ENCODE peak calls at places on chromosomes 12 and 14, in five cellular contexts. B is activated gamma-delta T cell treated with anti-CD3 and anti-CD28 coated beads, Interleukin-2, amount 50 U/mL, for 16 hours; I is naive B cell; V is activated CD4-positive, alpha-beta memory T cell treated with anti-CD3 and anti-CD28 coated beads, Interleukin-2, amount 10 ng/mL, durations not matched to agents 7 days and 5 days; F is dorsolateral prefrontal cortex. Q is an unnamed sample.

GRCh38 chr12:26546535-26547314 is 286.3 kb downstream of the ITPR2 start:
- DNase-seq in B (no peak), I (no peak), V (no peak), F (no peak), Q (no peak)

GRCh38 chr14:51680031-51680430 is 28.3 kb downstream of the FRMD6 start:
- DNase-seq in B (no peak), I (no peak), V (no peak), F (no peak), Q (no peak)

GRCh38 chr12:122471324-122472226 is 29.2 kb downstream of the ZCCHC8 start:
- DNase-seq in B (no peak), I (peak), V (no peak), F (no peak), Q (peak)

GRCh38 chr14:24032727-24033418 is 18.9 kb upstream of the CARMIL3 start:
- DNase-seq in B (no peak), I (no peak), V (no peak), F (no peak), Q (no peak)

GRCh38 chr14:100634026-100634425 is 46.8 kb upstream of the BEGAIN start:
- DNase-seq in B (no peak), I (no peak), V (no peak), F (no peak), Q (no peak)

GRCh38 chr12:122182887-122183587 is at the start of gene LRRC43:
- DNase-seq in B (no peak), I (peak), V (peak), F (no peak), Q (peak)

GRCh38 chr12:110863161-110863560 is 16.4 kb downstream of the CCDC63 start:
- DNase-seq in B (no peak), I (no peak), V (no peak), F (no peak), Q (no peak)

GRCh38 chr14:106622200-106622745 is 1095.9 kb downstream of the TMEM121 start:
- DNase-seq in B (peak), I (no peak), V (peak), F (no peak), Q (no peak)

GRCh38 chr14:92586001-92586947 is 72.7 kb downstream of the RIN3 start:
- DNase-seq in B (no peak), I (no peak), V (peak), F (no peak), Q (no peak)

GRCh38 chr14:58362798-58363412 is 32.8 kb upstream of the TOMM20L start:
- DNase-seq in B (no peak), I (no peak), V (no peak), F (no peak), Q (peak)

GRCh38 chr14:58796636-58797429 is 159.1 kb downstream of the DACT1 start:
- DNase-seq in B (no peak), I (no peak), V (no peak), F (no peak), Q (peak)

GRCh38 chr12:96448287-96448686 is 41.1 kb upstream of the CFAP54 start:
- DNase-seq in B (no peak), I (no peak), V (no peak), F (no peak), Q (no peak)

Q was measured in GM10248.